ENCODE peak calls at places on chromosome 11, in four cellular contexts. O is K562, U is HepG2, V is GM12878. N is an unnamed sample.

GRCh38 chr11:16612801-16613400 is 125.5 kb upstream of the C11orf58 start:
- DNase-seq in O (no peak), U (no peak), V (no peak), N (no peak)

GRCh38 chr11:128728767-128729587 is 35.1 kb downstream of the FLI1 start:
- DNase-seq in O (no peak), U (no peak), V (no peak), N (no peak)

GRCh38 chr11:65262775-65263174 is 1.0 kb downstream of the POLA2 start:
- DNase-seq in O (peak), U (no peak), V (no peak), N (no peak)

GRCh38 chr11:59705281-59705680 is 8.4 kb downstream of the OR10V1 start:
- DNase-seq in O (no peak), U (no peak), V (no peak), N (no peak)

GRCh38 chr11:45805305-45806071 is 539 bp downstream of the SLC35C1 start:
- DNase-seq in O (peak), U (peak), V (no peak), N (peak)

GRCh38 chr11:13661074-13661623 is 7.3 kb upstream of the FAR1 start:
- DNase-seq in O (no peak), U (no peak), V (no peak), N (no peak)

GRCh38 chr11:20731676-20732075 is 62.3 kb downstream of the NELL1 start:
- DNase-seq in O (no peak), U (no peak), V (no peak), N (no peak)

GRCh38 chr11:116360542-116360941 is 412.2 kb downstream of the BUD13 start:
- DNase-seq in O (no peak), U (no peak), V (no peak), N (no peak)

GRCh38 chr11:58058276-58059010 is 27.7 kb downstream of the OR6Q1 start:
- DNase-seq in O (no peak), U (no peak), V (no peak), N (no peak)

GRCh38 chr11:11579012-11579755 is 42.6 kb downstream of the GALNT18 start:
- DNase-seq in O (no peak), U (no peak), V (no peak), N (no peak)

GRCh38 chr11:36075053-36075452 is 131.2 kb downstream of the LDLRAD3 start:
- DNase-seq in O (no peak), U (no peak), V (no peak), N (no peak)

GRCh38 chr11:102476812-102477211 is 24.2 kb upstream of the TMEM123 start:
- DNase-seq in O (peak), U (peak), V (no peak), N (no peak)

GRCh38 chr11:60349990-60350389 is 22.9 kb downstream of the MS4A6E start:
- DNase-seq in O (no peak), U (no peak), V (no peak), N (no peak)

GRCh38 chr11:15852179-15852578 is 504.2 kb downstream of the SOX6 start:
- DNase-seq in O (peak), U (peak), V (no peak), N (no peak)

GRCh38 chr11:93887111-93887510 is 36.7 kb upstream of the VSTM5 start:
- DNase-seq in O (no peak), U (no peak), V (no peak), N (no peak)

GRCh38 chr11:114416441-114416928 is 16.0 kb downstream of the RBM7 start:
- DNase-seq in O (no peak), U (no peak), V (no peak), N (no peak)

GRCh38 chr11:33598426-33599069 is 102.1 kb downstream of the C11orf91 start:
- DNase-seq in O (no peak), U (no peak), V (no peak), N (no peak)

GRCh38 chr11:23723861-23724260 is 773.0 kb upstream of the LUZP2 start:
- DNase-seq in O (no peak), U (no peak), V (peak), N (no peak)

GRCh38 chr11:71324788-71325417 is 72.5 kb upstream of the SHANK2 start:
- DNase-seq in O (no peak), U (no peak), V (no peak), N (no peak)

GRCh38 chr11:23540101-23540561 is 679.9 kb upstream of the CCDC179 start:
- DNase-seq in O (peak), U (peak), V (peak), N (peak)

GRCh38 chr11:110573411-110573810 is 138.8 kb downstream of the ARHGAP20 start:
- DNase-seq in O (no peak), U (no peak), V (no peak), N (no peak)

GRCh38 chr11:114183041-114183511 is 113.1 kb upstream of the NNMT start:
- DNase-seq in O (peak), U (no peak), V (no peak), N (no peak)

GRCh38 chr11:96254087-96254486 is 88.9 kb downstream of the MAML2 start:
- DNase-seq in O (no peak), U (peak), V (peak), N (no peak)

GRCh38 chr11:87322570-87322969 is 284.8 kb downstream of the TMEM135 start:
- DNase-seq in O (no peak), U (no peak), V (no peak), N (no peak)

GRCh38 chr11:126310229-126310991 is 6.5 kb downstream of the DCPS start:
- DNase-seq in O (peak), U (peak), V (no peak), N (peak)

GRCh38 chr11:16605440-16605970 is 132.9 kb upstream of the C11orf58 start:
- DNase-seq in O (peak), U (no peak), V (no peak), N (no peak)

GRCh38 chr11:112962854-112963367 is 1.7 kb downstream of the NCAM1 start:
- DNase-seq in O (no peak), U (no peak), V (no peak), N (no peak)

GRCh38 chr11:82045748-82046457 is 687.8 kb downstream of the FAM181B start:
- DNase-seq in O (no peak), U (no peak), V (no peak), N (no peak)

GRCh38 chr11:134633276-134633675 is 221.2 kb upstream of the B3GAT1 start:
- DNase-seq in O (no peak), U (no peak), V (no peak), N (no peak)

GRCh38 chr11:1348146-1348545 is 38.7 kb upstream of the TOLLIP start:
- DNase-seq in O (no peak), U (no peak), V (no peak), N (no peak)

GRCh38 chr11:73907191-73907590 is 30.4 kb downstream of the PAAF1 start:
- DNase-seq in O (peak), U (peak), V (no peak), N (peak)

GRCh38 chr11:118979434-118979833 is 7.9 kb downstream of the FOXR1 start:
- DNase-seq in O (peak), U (no peak), V (no peak), N (no peak)
- TF ChIP-seq CHD4 in O (no peak), U (no peak), V (no peak), N (no peak)

DNA sequence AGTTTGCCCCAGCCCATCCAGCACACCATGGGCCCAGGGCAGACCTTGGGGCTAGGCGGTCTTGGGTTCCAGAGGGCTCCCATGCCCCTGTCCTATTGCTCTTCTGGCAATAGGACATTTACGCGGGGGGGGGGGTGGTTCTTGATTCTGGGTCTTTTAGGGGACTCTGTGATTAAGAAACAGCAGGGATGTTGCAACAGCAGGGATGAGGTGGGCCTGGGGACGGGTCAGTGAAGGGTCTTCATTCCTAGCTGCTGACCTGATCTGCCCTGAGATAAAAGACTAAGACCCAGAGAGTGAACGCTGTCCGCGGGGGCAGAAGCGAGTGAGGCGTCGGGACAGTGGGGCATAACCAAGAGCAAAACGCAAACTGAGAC is 418 bp upstream of the ADAMTS15 start:
- DNase-seq in O (no peak), U (no peak), V (no peak), N (no peak)
- H3K27ac ChIP-seq in O (no peak), U (no peak), V (no peak), N (peak)

GRCh38 chr11:67267188-67268035 is 1.1 kb downstream of the GRK2 start:
- DNase-seq in O (peak), U (peak), V (no peak), N (no peak)

GRCh38 chr11:67269401-67270255 is 3.4 kb downstream of the GRK2 start:
- DNase-seq in O (no peak), U (no peak), V (no peak), N (no peak)

GRCh38 chr11:67268036-67268683 is 1.9 kb downstream of the GRK2 start:
- DNase-seq in O (no peak), U (no peak), V (peak), N (no peak)

GRCh38 chr11:67270256-67271211 is 4.3 kb downstream of the GRK2 start:
- DNase-seq in O (no peak), U (no peak), V (no peak), N (no peak)

GRCh38 chr11:67268684-67269268 is 2.5 kb downstream of the GRK2 start:
- DNase-seq in O (no peak), U (no peak), V (no peak), N (no peak)
- TF ChIP-seq CHD4 in O (no peak), U (no peak), V (no peak), N (no peak)

GRCh38 chr11:43907028-43907966 is 26.7 kb downstream of the ALKBH3 start:
- DNase-seq in O (no peak), U (no peak), V (no peak), N (no peak)

GRCh38 chr11:43903969-43904368 is 23.3 kb downstream of the ALKBH3 start:
- DNase-seq in O (no peak), U (no peak), V (no peak), N (no peak)

GRCh38 chr11:43903086-43903485 is 22.5 kb downstream of the ALKBH3 start:
- DNase-seq in O (no peak), U (no peak), V (no peak), N (no peak)

GRCh38 chr11:43905788-43906187 is 25.2 kb downstream of the ALKBH3 start:
- DNase-seq in O (no peak), U (no peak), V (no peak), N (no peak)

GRCh38 chr11:43904737-43905515 is 24.3 kb downstream of the ALKBH3 start:
- DNase-seq in O (no peak), U (no peak), V (no peak), N (no peak)
- H3K27ac ChIP-seq in O (no peak), U (no peak), V (no peak), N (no peak)

GRCh38 chr11:69914286-69915150 is 95.3 kb upstream of the FGF3 start:
- DNase-seq in O (no peak), U (no peak), V (no peak), N (no peak)
- TF ChIP-seq CHD4 in O (no peak), U (no peak), V (no peak), N (no peak)

GRCh38 chr11:64254326-64254725 is 3.0 kb downstream of the PLCB3 start:
- DNase-seq in O (no peak), U (no peak), V (no peak), N (no peak)

GRCh38 chr11:64251722-64251985 is 324 bp downstream of the PLCB3 start:
- DNase-seq in O (no peak), U (no peak), V (no peak), N (no peak)

GRCh38 chr11:64253481-64253880 is 2.2 kb downstream of the PLCB3 start:
- DNase-seq in O (no peak), U (no peak), V (no peak), N (no peak)

GRCh38 chr11:64251986-64252837 is 882 bp downstream of the PLCB3 start:
- DNase-seq in O (peak), U (no peak), V (no peak), N (no peak)

GRCh38 chr11:64253043-64253442 is 1.7 kb downstream of the PLCB3 start:
- DNase-seq in O (no peak), U (no peak), V (no peak), N (no peak)
- H3K27ac ChIP-seq in O (no peak), U (no peak), V (no peak), N (no peak)